ENCODE peak calls at places on chromosomes 13 and 19, in four cellular contexts. U is posterior vena cava, J is GM13976, E is progenitor cell of endocrine pancreas. L is an unnamed sample.

GRCh38 chr19:10543420-10544241 is at the start of gene ATG4D:
- DNase-seq in U (peak), J (peak), E (peak), L (peak)

GRCh38 chr13:113183450-113184129 is 24.9 kb downstream of the PCID2 start:
- DNase-seq in U (no peak), J (no peak), E (no peak), L (no peak)

GRCh38 chr13:45162821-45163220 is 38.0 kb downstream of the KCTD4 start:
- DNase-seq in U (no peak), J (no peak), E (no peak), L (peak)

GRCh38 chr13:72290962-72291681 is 424.1 kb upstream of the DACH1 start:
- DNase-seq in U (no peak), J (no peak), E (no peak), L (peak)

GRCh38 chr19:57803594-57804325 is 11.0 kb downstream of the ZNF552 start:
- DNase-seq in U (no peak), J (no peak), E (peak), L (peak)

GRCh38 chr19:7159105-7159933 is 89.8 kb downstream of the ZNF557 start:
- DNase-seq in U (peak), J (no peak), E (no peak), L (peak)

GRCh38 chr13:99033814-99034213 is 56.0 kb upstream of the DOCK9 start:
- DNase-seq in U (no peak), J (no peak), E (no peak), L (peak)

GRCh38 chr19:52039169-52039568 is 9.5 kb downstream of the ZNF432 start:
- DNase-seq in U (no peak), J (no peak), E (no peak), L (no peak)

GRCh38 chr13:94312511-94313191 is 166.8 kb downstream of the DCT start:
- DNase-seq in U (no peak), J (peak), E (no peak), L (no peak)

GRCh38 chr13:104571161-104571889 is 1505.1 kb upstream of the SLC10A2 start:
- DNase-seq in U (no peak), J (peak), E (peak), L (peak)

L was measured in AG10803.